ENCODE peak calls at places on chromosomes 4 and X, in nine cellular contexts. One of them, this sample, is unnamed.

GRCh38 chr4:22501715-22502095 is 14.2 kb downstream of the ADGRA3 start:
- DNase-seq in A172: no peak
- DNase-seq in HEK293T: no peak
- DNase-seq in iris pigment epithelial cell: no peak
- DNase-seq in stimulated activated CD4-positive, alpha-beta T cell treated with anti-CD3 and anti-CD28 coated beads, Interleukin-1b, Interleukin-23, amount 100 ng/mL, for 48 hours: no peak
- DNase-seq in activated CD4-positive, alpha-beta T cell treated with anti-CD3 and anti-CD28 coated beads, Interleukin-2, amount 10 ng/mL, durations not matched to agents 7 days and 5 days: no peak
- DNase-seq in chondrocyte: no peak
- DNase-seq in T-helper 1 cell: no peak
- DNase-seq in ACHN: no peak
- DNase-seq in this sample: no peak

GRCh38 chr4:143667461-143667860 is 33.0 kb downstream of the FREM3 start:
- DNase-seq in iris pigment epithelial cell: peak
- DNase-seq in activated CD4-positive, alpha-beta T cell treated with anti-CD3 and anti-CD28 coated beads, Interleukin-2, amount 10 ng/mL, durations not matched to agents 7 days and 5 days: no peak
- DNase-seq in A172: peak
- DNase-seq in T-helper 1 cell: no peak
- DNase-seq in ACHN: peak
- DNase-seq in stimulated activated CD4-positive, alpha-beta T cell treated with anti-CD3 and anti-CD28 coated beads, Interleukin-1b, Interleukin-23, amount 100 ng/mL, for 48 hours: no peak
- DNase-seq in HEK293T: no peak
- DNase-seq in chondrocyte: no peak
- DNase-seq in this sample: no peak

GRCh38 chrX:15973299-15973698 is 118.7 kb upstream of the AP1S2 start:
- DNase-seq in A172: peak
- DNase-seq in iris pigment epithelial cell: peak
- DNase-seq in chondrocyte: no peak
- DNase-seq in ACHN: peak
- DNase-seq in activated CD4-positive, alpha-beta T cell treated with anti-CD3 and anti-CD28 coated beads, Interleukin-2, amount 10 ng/mL, durations not matched to agents 7 days and 5 days: peak
- DNase-seq in HEK293T: peak
- DNase-seq in stimulated activated CD4-positive, alpha-beta T cell treated with anti-CD3 and anti-CD28 coated beads, Interleukin-1b, Interleukin-23, amount 100 ng/mL, for 48 hours: peak
- DNase-seq in T-helper 1 cell: no peak
- DNase-seq in this sample: no peak

GRCh38 chr4:156933633-156934258 is 37.9 kb downstream of the PDGFC start:
- DNase-seq in A172: peak
- DNase-seq in iris pigment epithelial cell: peak
- DNase-seq in T-helper 1 cell: no peak
- DNase-seq in HEK293T: no peak
- DNase-seq in activated CD4-positive, alpha-beta T cell treated with anti-CD3 and anti-CD28 coated beads, Interleukin-2, amount 10 ng/mL, durations not matched to agents 7 days and 5 days: no peak
- DNase-seq in ACHN: peak
- DNase-seq in stimulated activated CD4-positive, alpha-beta T cell treated with anti-CD3 and anti-CD28 coated beads, Interleukin-1b, Interleukin-23, amount 100 ng/mL, for 48 hours: no peak
- DNase-seq in chondrocyte: no peak
- DNase-seq in this sample: no peak

GRCh38 chrX:101655540-101655939 is 4.1 kb downstream of the ARMCX2 start:
- DNase-seq in chondrocyte: no peak
- DNase-seq in T-helper 1 cell: no peak
- DNase-seq in ACHN: no peak
- DNase-seq in iris pigment epithelial cell: no peak
- DNase-seq in HEK293T: no peak
- DNase-seq in A172: no peak
- DNase-seq in stimulated activated CD4-positive, alpha-beta T cell treated with anti-CD3 and anti-CD28 coated beads, Interleukin-1b, Interleukin-23, amount 100 ng/mL, for 48 hours: no peak
- DNase-seq in activated CD4-positive, alpha-beta T cell treated with anti-CD3 and anti-CD28 coated beads, Interleukin-2, amount 10 ng/mL, durations not matched to agents 7 days and 5 days: no peak
- DNase-seq in this sample: no peak

GRCh38 chr4:76434901-76435688 is at the start of gene SHROOM3:
- DNase-seq in activated CD4-positive, alpha-beta T cell treated with anti-CD3 and anti-CD28 coated beads, Interleukin-2, amount 10 ng/mL, durations not matched to agents 7 days and 5 days: no peak
- DNase-seq in T-helper 1 cell: no peak
- DNase-seq in ACHN: no peak
- DNase-seq in chondrocyte: no peak
- DNase-seq in A172: peak
- DNase-seq in HEK293T: no peak
- DNase-seq in iris pigment epithelial cell: peak
- DNase-seq in stimulated activated CD4-positive, alpha-beta T cell treated with anti-CD3 and anti-CD28 coated beads, Interleukin-1b, Interleukin-23, amount 100 ng/mL, for 48 hours: no peak
- DNase-seq in this sample: no peak

GRCh38 chrX:140439455-140439854 is 65.4 kb downstream of the SOX3 start:
- DNase-seq in ACHN: no peak
- DNase-seq in iris pigment epithelial cell: no peak
- DNase-seq in HEK293T: no peak
- DNase-seq in chondrocyte: peak
- DNase-seq in A172: no peak
- DNase-seq in T-helper 1 cell: no peak
- DNase-seq in activated CD4-positive, alpha-beta T cell treated with anti-CD3 and anti-CD28 coated beads, Interleukin-2, amount 10 ng/mL, durations not matched to agents 7 days and 5 days: no peak
- DNase-seq in stimulated activated CD4-positive, alpha-beta T cell treated with anti-CD3 and anti-CD28 coated beads, Interleukin-1b, Interleukin-23, amount 100 ng/mL, for 48 hours: no peak
- DNase-seq in this sample: peak

GRCh38 chr4:157115613-157116340 is 39.8 kb downstream of the GLRB start:
- DNase-seq in HEK293T: no peak
- DNase-seq in chondrocyte: no peak
- DNase-seq in activated CD4-positive, alpha-beta T cell treated with anti-CD3 and anti-CD28 coated beads, Interleukin-2, amount 10 ng/mL, durations not matched to agents 7 days and 5 days: no peak
- DNase-seq in A172: peak
- DNase-seq in ACHN: peak
- DNase-seq in T-helper 1 cell: no peak
- DNase-seq in iris pigment epithelial cell: peak
- DNase-seq in stimulated activated CD4-positive, alpha-beta T cell treated with anti-CD3 and anti-CD28 coated beads, Interleukin-1b, Interleukin-23, amount 100 ng/mL, for 48 hours: no peak
- DNase-seq in this sample: no peak

GRCh38 chr4:110501826-110502225 is 25.9 kb downstream of the ENPEP start:
- DNase-seq in ACHN: no peak
- DNase-seq in A172: peak
- DNase-seq in chondrocyte: no peak
- DNase-seq in HEK293T: no peak
- DNase-seq in T-helper 1 cell: no peak
- DNase-seq in iris pigment epithelial cell: peak
- DNase-seq in activated CD4-positive, alpha-beta T cell treated with anti-CD3 and anti-CD28 coated beads, Interleukin-2, amount 10 ng/mL, durations not matched to agents 7 days and 5 days: no peak
- DNase-seq in stimulated activated CD4-positive, alpha-beta T cell treated with anti-CD3 and anti-CD28 coated beads, Interleukin-1b, Interleukin-23, amount 100 ng/mL, for 48 hours: no peak
- DNase-seq in this sample: no peak

GRCh38 chr4:6437682-6438264 is 34.6 kb downstream of the PPP2R2C start:
- DNase-seq in activated CD4-positive, alpha-beta T cell treated with anti-CD3 and anti-CD28 coated beads, Interleukin-2, amount 10 ng/mL, durations not matched to agents 7 days and 5 days: no peak
- DNase-seq in stimulated activated CD4-positive, alpha-beta T cell treated with anti-CD3 and anti-CD28 coated beads, Interleukin-1b, Interleukin-23, amount 100 ng/mL, for 48 hours: no peak
- DNase-seq in chondrocyte: no peak
- DNase-seq in iris pigment epithelial cell: no peak
- DNase-seq in ACHN: no peak
- DNase-seq in A172: no peak
- DNase-seq in T-helper 1 cell: no peak
- DNase-seq in HEK293T: no peak
- DNase-seq in this sample: no peak

GRCh38 chr4:125155251-125155650 is 159.5 kb upstream of the FAT4 start:
- DNase-seq in activated CD4-positive, alpha-beta T cell treated with anti-CD3 and anti-CD28 coated beads, Interleukin-2, amount 10 ng/mL, durations not matched to agents 7 days and 5 days: no peak
- DNase-seq in T-helper 1 cell: no peak
- DNase-seq in ACHN: no peak
- DNase-seq in chondrocyte: no peak
- DNase-seq in HEK293T: no peak
- DNase-seq in stimulated activated CD4-positive, alpha-beta T cell treated with anti-CD3 and anti-CD28 coated beads, Interleukin-1b, Interleukin-23, amount 100 ng/mL, for 48 hours: no peak
- DNase-seq in A172: no peak
- DNase-seq in iris pigment epithelial cell: no peak
- DNase-seq in this sample: no peak

GRCh38 chr4:189081831-189082230 is 858.8 kb upstream of the FRG1 start:
- DNase-seq in ACHN: no peak
- DNase-seq in iris pigment epithelial cell: peak
- DNase-seq in activated CD4-positive, alpha-beta T cell treated with anti-CD3 and anti-CD28 coated beads, Interleukin-2, amount 10 ng/mL, durations not matched to agents 7 days and 5 days: no peak
- DNase-seq in A172: peak
- DNase-seq in HEK293T: no peak
- DNase-seq in T-helper 1 cell: no peak
- DNase-seq in chondrocyte: no peak
- DNase-seq in stimulated activated CD4-positive, alpha-beta T cell treated with anti-CD3 and anti-CD28 coated beads, Interleukin-1b, Interleukin-23, amount 100 ng/mL, for 48 hours: no peak
- DNase-seq in this sample: no peak

GRCh38 chr4:109065006-109065405 is 237.5 kb downstream of the COL25A1 start:
- DNase-seq in stimulated activated CD4-positive, alpha-beta T cell treated with anti-CD3 and anti-CD28 coated beads, Interleukin-1b, Interleukin-23, amount 100 ng/mL, for 48 hours: no peak
- DNase-seq in A172: no peak
- DNase-seq in T-helper 1 cell: no peak
- DNase-seq in chondrocyte: no peak
- DNase-seq in iris pigment epithelial cell: no peak
- DNase-seq in HEK293T: no peak
- DNase-seq in activated CD4-positive, alpha-beta T cell treated with anti-CD3 and anti-CD28 coated beads, Interleukin-2, amount 10 ng/mL, durations not matched to agents 7 days and 5 days: no peak
- DNase-seq in ACHN: no peak
- DNase-seq in this sample: no peak

GRCh38 chrX:109902665-109903064 is 100.2 kb upstream of the TMEM164 start:
- DNase-seq in stimulated activated CD4-positive, alpha-beta T cell treated with anti-CD3 and anti-CD28 coated beads, Interleukin-1b, Interleukin-23, amount 100 ng/mL, for 48 hours: no peak
- DNase-seq in T-helper 1 cell: no peak
- DNase-seq in A172: peak
- DNase-seq in ACHN: peak
- DNase-seq in iris pigment epithelial cell: peak
- DNase-seq in chondrocyte: no peak
- DNase-seq in HEK293T: no peak
- DNase-seq in activated CD4-positive, alpha-beta T cell treated with anti-CD3 and anti-CD28 coated beads, Interleukin-2, amount 10 ng/mL, durations not matched to agents 7 days and 5 days: no peak
- DNase-seq in this sample: no peak

GRCh38 chr4:42306221-42307109 is 90.8 kb upstream of the SHISA3 start:
- DNase-seq in chondrocyte: no peak
- DNase-seq in activated CD4-positive, alpha-beta T cell treated with anti-CD3 and anti-CD28 coated beads, Interleukin-2, amount 10 ng/mL, durations not matched to agents 7 days and 5 days: no peak
- DNase-seq in HEK293T: no peak
- DNase-seq in T-helper 1 cell: no peak
- DNase-seq in iris pigment epithelial cell: no peak
- DNase-seq in ACHN: peak
- DNase-seq in A172: no peak
- DNase-seq in stimulated activated CD4-positive, alpha-beta T cell treated with anti-CD3 and anti-CD28 coated beads, Interleukin-1b, Interleukin-23, amount 100 ng/mL, for 48 hours: no peak
- DNase-seq in this sample: no peak

GRCh38 chrX:101287402-101287801 is 3.7 kb downstream of the TAF7L start:
- DNase-seq in chondrocyte: no peak
- DNase-seq in iris pigment epithelial cell: peak
- DNase-seq in activated CD4-positive, alpha-beta T cell treated with anti-CD3 and anti-CD28 coated beads, Interleukin-2, amount 10 ng/mL, durations not matched to agents 7 days and 5 days: peak
- DNase-seq in T-helper 1 cell: no peak
- DNase-seq in stimulated activated CD4-positive, alpha-beta T cell treated with anti-CD3 and anti-CD28 coated beads, Interleukin-1b, Interleukin-23, amount 100 ng/mL, for 48 hours: no peak
- DNase-seq in HEK293T: peak
- DNase-seq in A172: peak
- DNase-seq in ACHN: peak
- DNase-seq in this sample: no peak

GRCh38 chr4:155692361-155692760 is 25.7 kb downstream of the GUCY1A1 start:
- DNase-seq in stimulated activated CD4-positive, alpha-beta T cell treated with anti-CD3 and anti-CD28 coated beads, Interleukin-1b, Interleukin-23, amount 100 ng/mL, for 48 hours: no peak
- DNase-seq in HEK293T: no peak
- DNase-seq in iris pigment epithelial cell: no peak
- DNase-seq in chondrocyte: no peak
- DNase-seq in T-helper 1 cell: no peak
- DNase-seq in activated CD4-positive, alpha-beta T cell treated with anti-CD3 and anti-CD28 coated beads, Interleukin-2, amount 10 ng/mL, durations not matched to agents 7 days and 5 days: no peak
- DNase-seq in A172: no peak
- DNase-seq in ACHN: no peak
- DNase-seq in this sample: no peak

GRCh38 chr4:40628888-40629287 is 776 bp downstream of the RBM47 start:
- DNase-seq in ACHN: peak
- DNase-seq in activated CD4-positive, alpha-beta T cell treated with anti-CD3 and anti-CD28 coated beads, Interleukin-2, amount 10 ng/mL, durations not matched to agents 7 days and 5 days: no peak
- DNase-seq in A172: no peak
- DNase-seq in T-helper 1 cell: no peak
- DNase-seq in stimulated activated CD4-positive, alpha-beta T cell treated with anti-CD3 and anti-CD28 coated beads, Interleukin-1b, Interleukin-23, amount 100 ng/mL, for 48 hours: no peak
- DNase-seq in iris pigment epithelial cell: no peak
- DNase-seq in chondrocyte: no peak
- DNase-seq in HEK293T: no peak
- DNase-seq in this sample: no peak

GRCh38 chrX:1700757-1701156 is 85.9 kb downstream of the ASMT start:
- DNase-seq in ACHN: no peak
- DNase-seq in activated CD4-positive, alpha-beta T cell treated with anti-CD3 and anti-CD28 coated beads, Interleukin-2, amount 10 ng/mL, durations not matched to agents 7 days and 5 days: no peak
- DNase-seq in T-helper 1 cell: no peak
- DNase-seq in chondrocyte: no peak
- DNase-seq in HEK293T: no peak
- DNase-seq in A172: no peak
- DNase-seq in stimulated activated CD4-positive, alpha-beta T cell treated with anti-CD3 and anti-CD28 coated beads, Interleukin-1b, Interleukin-23, amount 100 ng/mL, for 48 hours: no peak
- DNase-seq in iris pigment epithelial cell: no peak
- DNase-seq in this sample: no peak

GRCh38 chrX:103831803-103832544 is at the start of gene RAB9B:
- DNase-seq in stimulated activated CD4-positive, alpha-beta T cell treated with anti-CD3 and anti-CD28 coated beads, Interleukin-1b, Interleukin-23, amount 100 ng/mL, for 48 hours: peak
- DNase-seq in ACHN: peak
- DNase-seq in HEK293T: peak
- DNase-seq in chondrocyte: no peak
- DNase-seq in iris pigment epithelial cell: peak
- DNase-seq in activated CD4-positive, alpha-beta T cell treated with anti-CD3 and anti-CD28 coated beads, Interleukin-2, amount 10 ng/mL, durations not matched to agents 7 days and 5 days: peak
- DNase-seq in T-helper 1 cell: peak
- DNase-seq in A172: peak
- DNase-seq in this sample: peak

GRCh38 chr4:129926936-129927335 is 831.0 kb downstream of the C4orf33 start:
- DNase-seq in chondrocyte: no peak
- DNase-seq in HEK293T: no peak
- DNase-seq in stimulated activated CD4-positive, alpha-beta T cell treated with anti-CD3 and anti-CD28 coated beads, Interleukin-1b, Interleukin-23, amount 100 ng/mL, for 48 hours: no peak
- DNase-seq in T-helper 1 cell: no peak
- DNase-seq in iris pigment epithelial cell: no peak
- DNase-seq in A172: no peak
- DNase-seq in ACHN: peak
- DNase-seq in activated CD4-positive, alpha-beta T cell treated with anti-CD3 and anti-CD28 coated beads, Interleukin-2, amount 10 ng/mL, durations not matched to agents 7 days and 5 days: no peak
- DNase-seq in this sample: no peak

GRCh38 chr4:186557061-186557460 is 1.7 kb upstream of the MTNR1A start:
- DNase-seq in iris pigment epithelial cell: no peak
- DNase-seq in T-helper 1 cell: no peak
- DNase-seq in HEK293T: no peak
- DNase-seq in ACHN: no peak
- DNase-seq in stimulated activated CD4-positive, alpha-beta T cell treated with anti-CD3 and anti-CD28 coated beads, Interleukin-1b, Interleukin-23, amount 100 ng/mL, for 48 hours: no peak
- DNase-seq in A172: peak
- DNase-seq in activated CD4-positive, alpha-beta T cell treated with anti-CD3 and anti-CD28 coated beads, Interleukin-2, amount 10 ng/mL, durations not matched to agents 7 days and 5 days: no peak
- DNase-seq in chondrocyte: no peak
- DNase-seq in this sample: no peak

GRCh38 chr4:149371021-149371420 is 444.6 kb downstream of the IQCM start:
- DNase-seq in HEK293T: peak
- DNase-seq in activated CD4-positive, alpha-beta T cell treated with anti-CD3 and anti-CD28 coated beads, Interleukin-2, amount 10 ng/mL, durations not matched to agents 7 days and 5 days: no peak
- DNase-seq in ACHN: peak
- DNase-seq in iris pigment epithelial cell: peak
- DNase-seq in A172: peak
- DNase-seq in T-helper 1 cell: no peak
- DNase-seq in stimulated activated CD4-positive, alpha-beta T cell treated with anti-CD3 and anti-CD28 coated beads, Interleukin-1b, Interleukin-23, amount 100 ng/mL, for 48 hours: no peak
- DNase-seq in chondrocyte: no peak
- DNase-seq in this sample: no peak

GRCh38 chr4:5891563-5892320 is 1.1 kb downstream of the CRMP1 start:
- DNase-seq in iris pigment epithelial cell: no peak
- DNase-seq in A172: no peak
- DNase-seq in stimulated activated CD4-positive, alpha-beta T cell treated with anti-CD3 and anti-CD28 coated beads, Interleukin-1b, Interleukin-23, amount 100 ng/mL, for 48 hours: no peak
- DNase-seq in activated CD4-positive, alpha-beta T cell treated with anti-CD3 and anti-CD28 coated beads, Interleukin-2, amount 10 ng/mL, durations not matched to agents 7 days and 5 days: no peak
- DNase-seq in chondrocyte: no peak
- DNase-seq in ACHN: no peak
- DNase-seq in T-helper 1 cell: no peak
- DNase-seq in HEK293T: no peak
- DNase-seq in this sample: no peak

GRCh38 chr4:63607186-63607872 is 801.9 kb downstream of the TECRL start:
- DNase-seq in stimulated activated CD4-positive, alpha-beta T cell treated with anti-CD3 and anti-CD28 coated beads, Interleukin-1b, Interleukin-23, amount 100 ng/mL, for 48 hours: no peak
- DNase-seq in ACHN: no peak
- DNase-seq in iris pigment epithelial cell: no peak
- DNase-seq in A172: no peak
- DNase-seq in chondrocyte: peak
- DNase-seq in activated CD4-positive, alpha-beta T cell treated with anti-CD3 and anti-CD28 coated beads, Interleukin-2, amount 10 ng/mL, durations not matched to agents 7 days and 5 days: no peak
- DNase-seq in HEK293T: no peak
- DNase-seq in T-helper 1 cell: no peak
- DNase-seq in this sample: no peak

GRCh38 chr4:18934197-18934596 is 912.6 kb upstream of the LCORL start:
- DNase-seq in chondrocyte: no peak
- DNase-seq in iris pigment epithelial cell: no peak
- DNase-seq in activated CD4-positive, alpha-beta T cell treated with anti-CD3 and anti-CD28 coated beads, Interleukin-2, amount 10 ng/mL, durations not matched to agents 7 days and 5 days: no peak
- DNase-seq in ACHN: peak
- DNase-seq in A172: no peak
- DNase-seq in stimulated activated CD4-positive, alpha-beta T cell treated with anti-CD3 and anti-CD28 coated beads, Interleukin-1b, Interleukin-23, amount 100 ng/mL, for 48 hours: no peak
- DNase-seq in T-helper 1 cell: no peak
- DNase-seq in HEK293T: no peak
- DNase-seq in this sample: no peak

GRCh38 chr4:166538491-166539005 is 665.5 kb downstream of the TLL1 start:
- DNase-seq in iris pigment epithelial cell: peak
- DNase-seq in chondrocyte: no peak
- DNase-seq in HEK293T: no peak
- DNase-seq in stimulated activated CD4-positive, alpha-beta T cell treated with anti-CD3 and anti-CD28 coated beads, Interleukin-1b, Interleukin-23, amount 100 ng/mL, for 48 hours: no peak
- DNase-seq in T-helper 1 cell: no peak
- DNase-seq in ACHN: no peak
- DNase-seq in A172: no peak
- DNase-seq in activated CD4-positive, alpha-beta T cell treated with anti-CD3 and anti-CD28 coated beads, Interleukin-2, amount 10 ng/mL, durations not matched to agents 7 days and 5 days: no peak
- DNase-seq in this sample: no peak

GRCh38 chrX:18410038-18410437 is 15.4 kb upstream of the CDKL5 start:
- DNase-seq in T-helper 1 cell: no peak
- DNase-seq in stimulated activated CD4-positive, alpha-beta T cell treated with anti-CD3 and anti-CD28 coated beads, Interleukin-1b, Interleukin-23, amount 100 ng/mL, for 48 hours: no peak
- DNase-seq in activated CD4-positive, alpha-beta T cell treated with anti-CD3 and anti-CD28 coated beads, Interleukin-2, amount 10 ng/mL, durations not matched to agents 7 days and 5 days: no peak
- DNase-seq in chondrocyte: no peak
- DNase-seq in iris pigment epithelial cell: peak
- DNase-seq in ACHN: peak
- DNase-seq in A172: peak
- DNase-seq in HEK293T: no peak
- DNase-seq in this sample: no peak

GRCh38 chrX:139905041-139905440 is 27.8 kb downstream of the ATP11C start:
- DNase-seq in activated CD4-positive, alpha-beta T cell treated with anti-CD3 and anti-CD28 coated beads, Interleukin-2, amount 10 ng/mL, durations not matched to agents 7 days and 5 days: no peak
- DNase-seq in T-helper 1 cell: no peak
- DNase-seq in stimulated activated CD4-positive, alpha-beta T cell treated with anti-CD3 and anti-CD28 coated beads, Interleukin-1b, Interleukin-23, amount 100 ng/mL, for 48 hours: no peak
- DNase-seq in ACHN: no peak
- DNase-seq in iris pigment epithelial cell: no peak
- DNase-seq in HEK293T: no peak
- DNase-seq in chondrocyte: no peak
- DNase-seq in A172: no peak
- DNase-seq in this sample: no peak

GRCh38 chr4:41155194-41155830 is 59.0 kb downstream of the APBB2 start:
- DNase-seq in chondrocyte: no peak
- DNase-seq in iris pigment epithelial cell: peak
- DNase-seq in activated CD4-positive, alpha-beta T cell treated with anti-CD3 and anti-CD28 coated beads, Interleukin-2, amount 10 ng/mL, durations not matched to agents 7 days and 5 days: no peak
- DNase-seq in ACHN: peak
- DNase-seq in T-helper 1 cell: no peak
- DNase-seq in HEK293T: no peak
- DNase-seq in A172: peak
- DNase-seq in stimulated activated CD4-positive, alpha-beta T cell treated with anti-CD3 and anti-CD28 coated beads, Interleukin-1b, Interleukin-23, amount 100 ng/mL, for 48 hours: no peak
- DNase-seq in this sample: no peak

GRCh38 chr4:6878451-6879059 is 31.1 kb upstream of the TBC1D14 start:
- DNase-seq in stimulated activated CD4-positive, alpha-beta T cell treated with anti-CD3 and anti-CD28 coated beads, Interleukin-1b, Interleukin-23, amount 100 ng/mL, for 48 hours: no peak
- DNase-seq in ACHN: no peak
- DNase-seq in T-helper 1 cell: no peak
- DNase-seq in activated CD4-positive, alpha-beta T cell treated with anti-CD3 and anti-CD28 coated beads, Interleukin-2, amount 10 ng/mL, durations not matched to agents 7 days and 5 days: peak
- DNase-seq in iris pigment epithelial cell: no peak
- DNase-seq in HEK293T: no peak
- DNase-seq in chondrocyte: no peak
- DNase-seq in A172: no peak
- DNase-seq in this sample: no peak

This sample was measured in spleen.